ENCODE peak calls at places on chromosomes 2 and 18, in nine cellular contexts. One of them, this sample, is unnamed.

GRCh38 chr2:190069936-190070696 is 7.6 kb upstream of the MSTN start:
- DNase-seq in AG09309: peak
- DNase-seq in upper lobe of left lung: no peak
- DNase-seq in B cell: no peak
- DNase-seq in lower leg skin: no peak
- DNase-seq in stomach: peak
- DNase-seq in A673: peak
- DNase-seq in heart right ventricle: peak
- DNase-seq in kidney epithelial cell: peak
- DNase-seq in this sample: no peak

GRCh38 chr18:23719634-23720201 is 30.5 kb downstream of the LAMA3 start:
- DNase-seq in kidney epithelial cell: peak
- DNase-seq in upper lobe of left lung: no peak
- DNase-seq in A673: peak
- DNase-seq in B cell: no peak
- DNase-seq in heart right ventricle: no peak
- DNase-seq in AG09309: peak
- DNase-seq in lower leg skin: peak
- DNase-seq in stomach: no peak
- DNase-seq in this sample: no peak

GRCh38 chr2:96596596-96596995 is 41.5 kb downstream of the KANSL3 start:
- DNase-seq in stomach: no peak
- DNase-seq in heart right ventricle: no peak
- DNase-seq in A673: no peak
- DNase-seq in upper lobe of left lung: no peak
- DNase-seq in kidney epithelial cell: no peak
- DNase-seq in B cell: no peak
- DNase-seq in AG09309: no peak
- DNase-seq in lower leg skin: no peak
- DNase-seq in this sample: no peak

GRCh38 chr18:24019641-24020331 is 5.2 kb downstream of the TTC39C start:
- DNase-seq in AG09309: no peak
- DNase-seq in B cell: peak
- DNase-seq in stomach: no peak
- DNase-seq in A673: no peak
- DNase-seq in kidney epithelial cell: no peak
- DNase-seq in upper lobe of left lung: no peak
- DNase-seq in heart right ventricle: no peak
- DNase-seq in lower leg skin: no peak
- DNase-seq in this sample: no peak

GRCh38 chr18:31261792-31262582 is 56.0 kb upstream of the DSG1 start:
- DNase-seq in lower leg skin: no peak
- DNase-seq in A673: no peak
- DNase-seq in heart right ventricle: no peak
- DNase-seq in AG09309: no peak
- DNase-seq in upper lobe of left lung: no peak
- DNase-seq in B cell: no peak
- DNase-seq in stomach: no peak
- DNase-seq in kidney epithelial cell: no peak
- DNase-seq in this sample: no peak

GRCh38 chr2:18599509-18600254 is 10.3 kb upstream of the NT5C1B start:
- DNase-seq in B cell: no peak
- DNase-seq in A673: peak
- DNase-seq in upper lobe of left lung: no peak
- DNase-seq in heart right ventricle: no peak
- DNase-seq in AG09309: peak
- DNase-seq in stomach: no peak
- DNase-seq in kidney epithelial cell: no peak
- DNase-seq in lower leg skin: no peak
- DNase-seq in this sample: no peak

GRCh38 chr2:230908094-230908594 is 16.9 kb downstream of the GPR55 start:
- DNase-seq in B cell: peak
- DNase-seq in stomach: peak
- DNase-seq in upper lobe of left lung: no peak
- DNase-seq in A673: no peak
- DNase-seq in lower leg skin: peak
- DNase-seq in heart right ventricle: no peak
- DNase-seq in AG09309: no peak
- DNase-seq in kidney epithelial cell: no peak
- DNase-seq in this sample: no peak

GRCh38 chr18:22378672-22379282 is 38.9 kb downstream of the CTAGE1 start:
- DNase-seq in upper lobe of left lung: no peak
- DNase-seq in kidney epithelial cell: no peak
- DNase-seq in A673: peak
- DNase-seq in B cell: no peak
- DNase-seq in lower leg skin: no peak
- DNase-seq in stomach: peak
- DNase-seq in heart right ventricle: peak
- DNase-seq in AG09309: no peak
- DNase-seq in this sample: no peak

GRCh38 chr18:63444567-63444966 is 22.3 kb upstream of the VPS4B start:
- DNase-seq in lower leg skin: no peak
- DNase-seq in heart right ventricle: no peak
- DNase-seq in AG09309: peak
- DNase-seq in upper lobe of left lung: no peak
- DNase-seq in A673: peak
- DNase-seq in B cell: peak
- DNase-seq in stomach: no peak
- DNase-seq in kidney epithelial cell: no peak
- DNase-seq in this sample: no peak

GRCh38 chr2:47323822-47324171 is 79.2 kb upstream of the MSH2 start:
- DNase-seq in A673: no peak
- DNase-seq in heart right ventricle: no peak
- DNase-seq in lower leg skin: no peak
- DNase-seq in B cell: no peak
- DNase-seq in kidney epithelial cell: no peak
- DNase-seq in stomach: no peak
- DNase-seq in AG09309: no peak
- DNase-seq in upper lobe of left lung: no peak
- DNase-seq in this sample: no peak

DNA sequence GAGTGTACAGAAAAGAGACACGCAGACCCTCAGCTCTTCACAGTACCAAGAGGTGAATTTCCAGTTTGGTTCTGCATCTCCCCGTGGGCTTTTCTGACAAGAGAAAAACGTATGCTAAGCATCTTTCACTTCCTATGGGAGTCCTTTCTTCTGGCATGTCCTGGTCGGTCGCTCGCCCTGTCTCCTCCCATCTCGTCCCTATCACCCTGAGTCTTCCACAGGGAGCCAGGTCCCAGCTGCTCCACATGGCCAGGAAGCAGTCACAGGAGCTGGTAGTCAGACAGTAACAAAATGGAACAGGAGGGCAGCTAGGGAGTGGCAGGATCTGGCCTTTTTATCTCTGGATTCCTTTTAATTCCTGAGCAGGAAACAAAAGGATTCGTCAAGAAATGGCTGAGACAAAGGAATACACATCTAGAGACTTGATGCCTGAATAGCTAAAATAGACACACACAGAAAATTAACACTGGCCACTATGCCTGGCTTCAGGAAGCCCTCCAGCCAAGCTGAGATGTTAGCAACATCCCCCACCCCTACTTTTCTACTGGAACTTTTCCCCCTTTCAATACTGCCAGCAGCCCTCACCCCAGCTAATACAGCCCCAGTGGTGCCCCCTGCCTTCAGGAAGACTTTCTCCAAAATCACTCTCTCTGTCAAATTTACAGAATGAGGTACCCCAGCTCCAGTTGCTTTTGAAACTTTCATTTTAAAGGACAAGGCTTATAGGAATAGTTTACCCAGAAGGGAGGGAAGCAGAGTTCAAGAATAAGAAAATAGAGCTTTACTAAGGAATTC is 136.1 kb downstream of the DNER start:
- DNase-seq in lower leg skin: no peak
- DNase-seq in B cell: no peak
- DNase-seq in upper lobe of left lung: no peak
- DNase-seq in kidney epithelial cell: no peak
- DNase-seq in AG09309: no peak
- DNase-seq in stomach: no peak
- DNase-seq in A673: no peak
- DNase-seq in heart right ventricle: no peak
- DNase-seq in this sample: no peak
- TF ChIP-seq CTCF in lower leg skin: no peak
- TF ChIP-seq CTCF in B cell: no peak
- TF ChIP-seq CTCF in upper lobe of left lung: no peak
- TF ChIP-seq CTCF in kidney epithelial cell: no peak
- TF ChIP-seq CTCF in AG09309: no peak
- TF ChIP-seq CTCF in stomach: no peak
- TF ChIP-seq CTCF in A673: peak
- TF ChIP-seq CTCF in heart right ventricle: no peak
- TF ChIP-seq CTCF in this sample: no peak

GRCh38 chr18:76380791-76381405 is 114.1 kb downstream of the ZNF516 start:
- DNase-seq in B cell: no peak
- DNase-seq in A673: peak
- DNase-seq in lower leg skin: peak
- DNase-seq in kidney epithelial cell: no peak
- DNase-seq in heart right ventricle: no peak
- DNase-seq in AG09309: no peak
- DNase-seq in upper lobe of left lung: no peak
- DNase-seq in stomach: no peak
- DNase-seq in this sample: peak
- TF ChIP-seq CTCF in B cell: no peak
- TF ChIP-seq CTCF in A673: peak
- TF ChIP-seq CTCF in lower leg skin: no peak
- TF ChIP-seq CTCF in kidney epithelial cell: peak
- TF ChIP-seq CTCF in heart right ventricle: peak
- TF ChIP-seq CTCF in AG09309: peak
- TF ChIP-seq CTCF in upper lobe of left lung: no peak
- TF ChIP-seq CTCF in stomach: peak
- TF ChIP-seq CTCF in this sample: peak

DNA sequence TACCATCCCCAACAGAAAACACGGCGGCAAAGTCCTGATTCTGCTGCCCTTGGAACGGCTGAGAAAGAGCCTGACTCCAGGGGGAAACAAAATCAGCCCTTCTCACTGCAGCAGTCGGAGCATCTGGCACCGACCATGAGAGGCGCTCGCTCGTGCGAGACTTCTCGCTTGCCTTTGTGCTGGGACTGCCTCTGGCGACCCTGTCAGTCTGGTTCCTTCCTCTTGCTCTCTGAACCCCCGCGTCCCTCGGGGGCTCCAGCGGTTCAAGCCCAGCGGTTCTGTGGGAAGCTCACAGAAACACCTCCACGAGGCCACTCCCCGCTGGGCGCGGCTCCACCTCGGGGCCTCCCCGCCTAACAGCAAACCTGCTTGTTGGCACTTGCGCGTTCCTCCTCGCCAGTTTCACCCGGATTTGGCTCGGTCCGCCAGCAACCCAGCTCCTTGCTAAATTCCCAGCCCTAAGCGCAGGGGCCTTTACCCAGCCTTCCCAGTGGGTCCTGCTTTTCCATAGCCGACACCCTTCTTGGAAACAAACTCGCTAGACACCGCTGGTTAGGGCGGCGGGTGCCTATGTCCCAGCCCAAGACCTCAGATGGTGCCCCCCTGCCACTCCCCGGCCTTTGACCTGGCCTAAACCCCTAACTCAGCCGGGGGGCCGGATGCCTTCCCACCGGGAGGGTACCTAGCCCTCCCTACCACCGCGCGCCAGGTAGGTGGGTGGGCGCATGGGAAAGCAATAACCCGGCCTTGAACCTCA is 2.2 kb downstream of the RND3 start:
- DNase-seq in B cell: no peak
- DNase-seq in heart right ventricle: peak
- DNase-seq in upper lobe of left lung: peak
- DNase-seq in kidney epithelial cell: no peak
- DNase-seq in A673: peak
- DNase-seq in AG09309: no peak
- DNase-seq in stomach: peak
- DNase-seq in lower leg skin: peak
- DNase-seq in this sample: peak
- TF ChIP-seq CTCF in B cell: no peak
- TF ChIP-seq CTCF in heart right ventricle: no peak
- TF ChIP-seq CTCF in upper lobe of left lung: no peak
- TF ChIP-seq CTCF in kidney epithelial cell: peak
- TF ChIP-seq CTCF in A673: peak
- TF ChIP-seq CTCF in AG09309: peak
- TF ChIP-seq CTCF in stomach: peak
- TF ChIP-seq CTCF in lower leg skin: no peak
- TF ChIP-seq CTCF in this sample: no peak

GRCh38 chr2:234993547-234993981 is 41.7 kb downstream of the SH3BP4 start:
- DNase-seq in stomach: no peak
- DNase-seq in AG09309: no peak
- DNase-seq in lower leg skin: no peak
- DNase-seq in A673: no peak
- DNase-seq in heart right ventricle: no peak
- DNase-seq in kidney epithelial cell: no peak
- DNase-seq in upper lobe of left lung: no peak
- DNase-seq in B cell: no peak
- DNase-seq in this sample: no peak
- TF ChIP-seq CTCF in stomach: no peak
- TF ChIP-seq CTCF in AG09309: no peak
- TF ChIP-seq CTCF in lower leg skin: no peak
- TF ChIP-seq CTCF in A673: no peak
- TF ChIP-seq CTCF in heart right ventricle: no peak
- TF ChIP-seq CTCF in kidney epithelial cell: no peak
- TF ChIP-seq CTCF in upper lobe of left lung: no peak
- TF ChIP-seq CTCF in B cell: no peak
- TF ChIP-seq CTCF in this sample: no peak

DNA sequence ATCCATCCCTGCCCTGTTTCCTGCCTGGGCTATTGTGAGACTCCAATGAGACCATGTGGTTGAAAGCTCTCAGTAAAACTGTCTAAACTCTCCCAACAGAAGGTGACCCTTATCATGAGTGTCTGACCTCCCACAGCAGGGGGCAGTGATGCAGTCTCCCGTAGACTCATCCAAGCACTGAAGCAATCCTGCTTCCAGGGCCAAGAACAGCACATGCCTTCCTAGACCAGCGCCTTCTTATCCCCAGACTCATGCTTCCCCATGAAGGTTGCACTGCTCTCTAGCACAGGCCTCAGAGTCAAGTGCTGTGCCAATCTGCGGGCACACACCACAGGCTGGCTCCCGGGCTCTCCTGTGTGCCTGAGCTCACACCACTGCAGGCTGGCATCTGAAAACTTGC is 112.3 kb downstream of the TNS1 start:
- DNase-seq in AG09309: peak
- DNase-seq in lower leg skin: peak
- DNase-seq in upper lobe of left lung: no peak
- DNase-seq in B cell: no peak
- DNase-seq in A673: no peak
- DNase-seq in stomach: no peak
- DNase-seq in kidney epithelial cell: no peak
- DNase-seq in heart right ventricle: no peak
- DNase-seq in this sample: no peak
- TF ChIP-seq CTCF in AG09309: peak
- TF ChIP-seq CTCF in lower leg skin: no peak
- TF ChIP-seq CTCF in upper lobe of left lung: no peak
- TF ChIP-seq CTCF in B cell: no peak
- TF ChIP-seq CTCF in A673: no peak
- TF ChIP-seq CTCF in stomach: no peak
- TF ChIP-seq CTCF in kidney epithelial cell: no peak
- TF ChIP-seq CTCF in heart right ventricle: peak
- TF ChIP-seq CTCF in this sample: no peak

DNA sequence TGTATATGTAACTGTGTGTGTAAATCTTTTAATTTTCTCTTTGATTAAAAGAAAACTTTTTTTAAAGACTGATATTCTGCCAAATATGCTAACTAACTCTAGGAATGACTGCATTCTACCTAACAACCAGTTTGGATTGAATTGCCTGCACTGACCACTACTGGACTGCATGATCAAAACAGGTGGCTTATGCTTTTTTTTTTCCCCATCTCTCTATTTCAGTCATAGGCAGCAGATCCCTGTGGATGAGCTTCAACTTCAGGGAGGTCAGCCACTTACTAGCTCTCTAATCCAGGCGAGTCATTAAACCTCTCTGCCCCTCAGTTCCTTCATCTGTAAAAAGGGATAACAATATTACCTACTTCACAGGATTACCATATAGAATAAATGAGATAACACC is 138.6 kb upstream of the SERTAD2 start:
- DNase-seq in kidney epithelial cell: no peak
- DNase-seq in B cell: no peak
- DNase-seq in heart right ventricle: no peak
- DNase-seq in stomach: no peak
- DNase-seq in lower leg skin: no peak
- DNase-seq in A673: no peak
- DNase-seq in AG09309: no peak
- DNase-seq in upper lobe of left lung: no peak
- DNase-seq in this sample: no peak
- TF ChIP-seq CTCF in kidney epithelial cell: no peak
- TF ChIP-seq CTCF in B cell: no peak
- TF ChIP-seq CTCF in heart right ventricle: no peak
- TF ChIP-seq CTCF in stomach: no peak
- TF ChIP-seq CTCF in lower leg skin: no peak
- TF ChIP-seq CTCF in A673: no peak
- TF ChIP-seq CTCF in AG09309: no peak
- TF ChIP-seq CTCF in upper lobe of left lung: no peak
- TF ChIP-seq CTCF in this sample: no peak